ENCODE peak calls at places on chromosomes 12 and 14, in five cellular contexts. O, M, D, U and F are unnamed samples.

GRCh38 chr12:57983150-57983857 is 41.9 kb downstream of the ATP23 start:
- DNase-seq in M (no peak), U (peak), O (peak), D (peak), F (peak)

GRCh38 chr14:75254381-75254821 is 24.2 kb upstream of the FOS start:
- DNase-seq in D (no peak), U (peak), M (no peak), O (no peak), F (no peak)

GRCh38 chr14:41830679-41831078 is 224.0 kb downstream of the LRFN5 start:
- DNase-seq in O (no peak), D (peak), U (peak), M (no peak), F (no peak)

GRCh38 chr14:23306412-23307145 is at the start of gene BCL2L2:
- DNase-seq in M (no peak), D (peak), O (peak), U (peak), F (peak)

GRCh38 chr12:105083041-105083440 is 1.2 kb downstream of the ALDH1L2 start:
- DNase-seq in M (no peak), O (no peak), U (no peak), D (no peak), F (no peak)

GRCh38 chr12:111741235-111741812 is 25.4 kb upstream of the ALDH2 start:
- DNase-seq in O (no peak), D (no peak), U (no peak), M (no peak), F (no peak)

GRCh38 chr12:4089147-4089606 is 184.4 kb upstream of the CCND2 start:
- DNase-seq in D (no peak), M (no peak), O (no peak), U (no peak), F (no peak)

GRCh38 chr12:51678086-51678724 is 87.2 kb downstream of the SCN8A start:
- DNase-seq in D (peak), U (no peak), O (no peak), M (no peak), F (peak)

GRCh38 chr12:6958609-6959375 is 7.6 kb downstream of the PTPN6 start:
- DNase-seq in U (peak), M (no peak), O (no peak), D (no peak), F (peak)

GRCh38 chr12:113348849-113349536 is 9.4 kb upstream of the PLBD2 start:
- DNase-seq in M (no peak), O (no peak), D (no peak), U (no peak), F (no peak)

GRCh38 chr14:83425138-83425537 is 1891.5 kb upstream of the SEL1L start:
- DNase-seq in U (no peak), D (no peak), M (no peak), O (peak), F (no peak)

GRCh38 chr12:125340791-125341190 is 275.6 kb downstream of the AACS start:
- DNase-seq in M (no peak), O (peak), U (peak), D (peak), F (no peak)

GRCh38 chr12:88924162-88924561 is 343.9 kb upstream of the KITLG start:
- DNase-seq in M (no peak), D (no peak), O (no peak), U (no peak), F (no peak)

GRCh38 chr14:35229495-35230089 is 62.6 kb upstream of the PSMA6 start:
- DNase-seq in M (no peak), U (no peak), D (peak), O (no peak), F (no peak)

GRCh38 chr12:11264501-11264900 is 5.0 kb downstream of the PRB3 start:
- DNase-seq in M (no peak), D (no peak), O (no peak), U (no peak), F (no peak)

GRCh38 chr14:92198804-92199203 is 77.0 kb downstream of the CPSF2 start:
- DNase-seq in D (no peak), M (no peak), O (no peak), U (no peak), F (no peak)